ENCODE peak calls at places on chromosomes 5 and 9, in five cellular contexts. V is tibial artery, B is lower lobe of right lung, S is astrocyte of the cerebellum, O is chondrocyte. H is an unnamed sample.

GRCh38 chr5:107501965-107502691 is 168.6 kb downstream of the EFNA5 start:
- DNase-seq in O (no peak), B (no peak), S (no peak), V (no peak), H (no peak)

GRCh38 chr5:141877478-141878185 is 578 bp downstream of the PCDH1 start:
- DNase-seq in V (no peak), O (no peak), B (no peak), S (no peak), H (no peak)

GRCh38 chr5:72281764-72282499 is 38.1 kb downstream of the MRPS27 start:
- DNase-seq in S (peak), O (no peak), B (no peak), V (no peak), H (no peak)

GRCh38 chr5:87924451-87924850 is 344.2 kb downstream of the TMEM161B start:
- DNase-seq in V (no peak), S (no peak), B (no peak), O (no peak), H (no peak)

GRCh38 chr5:63240063-63240755 is 661.6 kb downstream of the LRRC70 start:
- DNase-seq in B (no peak), S (no peak), O (no peak), V (no peak), H (no peak)

GRCh38 chr5:73135429-73136276 is 15.3 kb downstream of the TMEM171 start:
- DNase-seq in O (no peak), B (no peak), V (no peak), S (no peak), H (no peak)

GRCh38 chr9:81239388-81239787 is 450.0 kb downstream of the TLE1 start:
- DNase-seq in V (no peak), O (no peak), S (no peak), B (no peak), H (no peak)

GRCh38 chr9:77876091-77876490 is 155.5 kb downstream of the GNAQ start:
- DNase-seq in V (no peak), B (no peak), S (no peak), O (no peak), H (no peak)

GRCh38 chr5:393846-394275 is 49.1 kb upstream of the EXOC3 start:
- DNase-seq in B (no peak), V (no peak), O (peak), S (no peak), H (no peak)

GRCh38 chr5:139492700-139493192 is 10.2 kb upstream of the STING1 start:
- DNase-seq in O (no peak), B (no peak), S (no peak), V (no peak), H (no peak)

GRCh38 chr5:102946414-102946813 is 173.5 kb downstream of the GIN1 start:
- DNase-seq in B (no peak), V (no peak), S (no peak), O (no peak), H (no peak)

GRCh38 chr9:13841801-13842462 is 472.0 kb downstream of the NFIB start:
- DNase-seq in S (no peak), V (no peak), O (no peak), B (no peak), H (no peak)

GRCh38 chr9:129283705-129284606 is 105.9 kb upstream of the IER5L start:
- DNase-seq in S (no peak), V (peak), O (peak), B (peak), H (no peak)

GRCh38 chr5:143225511-143225910 is 178.0 kb downstream of the NR3C1 start:
- DNase-seq in S (no peak), O (no peak), V (no peak), B (no peak), H (no peak)

GRCh38 chr5:39608024-39608423 is 183.2 kb upstream of the DAB2 start:
- DNase-seq in O (no peak), V (no peak), S (no peak), B (no peak), H (no peak)

GRCh38 chr5:33611882-33612281 is 171.1 kb downstream of the TARS1 start:
- DNase-seq in S (peak), O (no peak), B (no peak), V (no peak), H (no peak)

GRCh38 chr9:136902259-136902821 is 16.0 kb downstream of the TRAF2 start:
- DNase-seq in O (no peak), B (peak), V (peak), S (no peak), H (no peak)

GRCh38 chr5:1431021-1431811 is 14.0 kb downstream of the SLC6A3 start:
- DNase-seq in O (peak), S (no peak), V (no peak), B (peak), H (no peak)

GRCh38 chr9:8284835-8285234 is 485.3 kb upstream of the DMAC1 start:
- DNase-seq in V (no peak), S (no peak), B (no peak), O (no peak), H (no peak)

GRCh38 chr5:99019254-99019653 is 90.4 kb upstream of the CHD1 start:
- DNase-seq in S (no peak), O (no peak), V (no peak), B (no peak), H (no peak)

GRCh38 chr5:37721447-37721871 is 118.4 kb downstream of the GDNF start:
- DNase-seq in S (no peak), O (no peak), B (no peak), V (no peak), H (no peak)

DNA sequence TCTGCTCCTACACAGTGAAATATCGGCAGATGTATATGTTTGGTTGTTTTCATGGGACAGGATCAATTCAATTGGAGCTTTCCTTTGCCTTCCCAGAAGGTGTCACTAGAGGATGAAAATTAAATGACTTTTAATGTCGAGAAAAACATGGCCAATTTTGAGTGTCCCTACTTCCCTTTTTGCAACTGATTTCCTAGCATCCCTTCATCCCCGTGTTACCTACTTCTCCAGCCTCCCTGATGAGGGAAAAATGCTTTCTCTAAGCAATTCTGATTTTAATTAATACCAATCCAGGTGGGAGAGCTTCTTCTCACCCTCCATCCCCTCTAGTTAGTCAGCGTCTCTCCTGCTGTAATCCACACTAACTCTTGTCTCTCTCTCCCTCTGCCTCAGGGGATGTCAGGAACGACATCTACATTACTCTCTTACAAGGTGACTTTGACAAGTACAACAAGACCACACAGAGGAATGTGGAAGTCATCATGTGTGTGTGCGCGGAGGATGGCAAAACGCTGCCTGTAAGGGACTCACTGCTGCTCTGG is 64.9 kb downstream of the DOCK2 start:
- DNase-seq in B (no peak), V (no peak), O (no peak), S (peak), H (no peak)
- TF ChIP-seq CTCF in B (peak), V (no peak), O (peak), S (peak), H (no peak)

GRCh38 chr5:69048233-69048632 is 45.6 kb upstream of the SLC30A5 start:
- DNase-seq in V (no peak), S (no peak), B (no peak), O (no peak), H (no peak)
- TF ChIP-seq CTCF in V (no peak), S (peak), B (peak), O (peak), H (no peak)

GRCh38 chr9:4638968-4639367 is 23.1 kb upstream of the PLPP6 start:
- DNase-seq in S (no peak), V (no peak), B (no peak), O (no peak), H (no peak)

GRCh38 chr9:4639420-4639819 is 22.7 kb upstream of the PLPP6 start:
- DNase-seq in V (no peak), O (no peak), S (no peak), B (no peak), H (no peak)

GRCh38 chr9:4642351-4642750 is 19.7 kb upstream of the PLPP6 start:
- DNase-seq in V (no peak), O (no peak), S (no peak), B (no peak), H (no peak)

DNA sequence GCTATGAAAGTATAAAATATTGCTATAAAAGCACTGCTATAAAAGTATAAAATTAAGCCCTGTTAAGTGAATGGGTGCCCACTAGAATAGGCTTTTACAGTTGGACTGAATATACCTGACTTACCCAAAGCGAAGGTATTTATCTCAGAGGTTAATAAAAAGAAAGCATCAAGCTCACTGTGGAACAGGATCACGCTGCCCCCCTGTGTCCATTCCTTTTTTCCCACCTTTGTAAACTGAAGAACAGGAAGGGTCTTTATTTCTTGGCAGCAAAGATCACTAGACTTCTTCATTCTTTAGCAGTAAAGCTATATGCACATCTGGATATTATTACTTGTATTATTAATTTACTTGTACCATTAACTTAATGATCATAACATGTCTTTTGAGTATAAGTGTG is 22.1 kb upstream of the PLPP6 start:
- DNase-seq in B (no peak), V (no peak), S (peak), O (no peak), H (peak)
- TF ChIP-seq CTCF in B (peak), V (peak), S (peak), O (peak), H (peak)

GRCh38 chr5:14364576-14365472 is 216.8 kb upstream of the OTULINL start:
- DNase-seq in O (no peak), S (no peak), V (no peak), B (no peak), H (no peak)
- TF ChIP-seq CTCF in O (peak), S (peak), V (peak), B (peak), H (peak)

DNA sequence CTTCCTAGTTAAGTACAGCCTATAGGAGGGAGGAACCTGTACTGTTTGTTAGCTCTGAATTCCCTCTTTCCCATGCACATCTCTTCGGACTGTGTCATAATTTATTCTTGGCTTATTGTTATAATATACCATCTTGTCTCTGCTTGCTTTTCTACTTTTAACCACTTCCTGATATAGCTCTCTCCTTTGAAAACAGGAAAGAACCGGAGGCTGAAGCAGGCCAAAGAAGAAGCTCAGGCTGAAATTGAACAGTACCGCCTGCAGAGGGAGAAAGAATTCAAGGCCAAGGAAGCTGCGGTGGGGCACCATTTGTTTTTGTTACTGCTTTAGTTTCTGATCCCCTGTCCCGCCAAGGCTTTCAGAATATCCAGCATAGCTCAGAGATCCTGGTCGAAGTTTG is 4.8 kb downstream of the ATP6V1G1 start:
- DNase-seq in B (no peak), S (no peak), V (no peak), O (no peak), H (no peak)
- TF ChIP-seq CTCF in B (peak), S (peak), V (no peak), O (peak), H (no peak)

DNA sequence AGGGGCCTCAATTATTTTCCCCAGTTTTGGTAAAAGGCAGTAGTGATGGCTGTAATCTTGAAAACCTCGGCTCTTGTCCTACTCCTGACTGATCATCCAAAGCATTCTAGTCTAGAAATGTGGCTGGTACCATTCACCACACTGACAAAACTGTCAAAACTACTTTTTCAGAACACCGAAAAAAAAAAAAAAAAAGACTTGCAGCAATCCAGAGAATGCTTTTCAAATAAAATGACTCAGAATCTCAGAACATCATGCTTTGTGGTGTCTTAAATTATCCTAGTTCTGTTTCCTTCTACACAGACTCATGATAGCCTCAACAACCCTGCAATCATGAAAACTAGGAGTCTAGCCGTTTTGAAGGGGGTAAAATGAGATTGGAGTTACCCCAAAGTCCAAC is 13.4 kb downstream of the SLC28A3 start:
- DNase-seq in O (no peak), B (no peak), S (no peak), V (no peak), H (no peak)
- TF ChIP-seq CTCF in O (no peak), B (no peak), S (no peak), V (no peak), H (no peak)

H was measured in glutamatergic neuron.